ENCODE peak calls at places on chromosomes 12 and 14, in four cellular contexts. M is fibroblast of lung, Z is fibroblast of pulmonary artery, W is WERI-Rb-1. O is an unnamed sample.

GRCh38 chr12:19530631-19531020 is 91.3 kb downstream of the AEBP2 start:
- DNase-seq in M (peak; percentile 55), W (no peak), Z (peak; percentile 53), O (no peak)

GRCh38 chr12:50922820-50923219 is 29.5 kb upstream of the HIGD1C start:
- DNase-seq in M (no peak), Z (peak; percentile 74), W (no peak), O (no peak)

GRCh38 chr12:12505544-12506501 is 56.8 kb downstream of the DUSP16 start:
- DNase-seq in W (no peak), Z (peak; percentile 47), M (peak; percentile 59), O (no peak)

GRCh38 chr12:100995771-100996170 is 201.2 kb downstream of the ANO4 start:
- DNase-seq in M (peak; percentile 70), Z (no peak), W (no peak), O (no peak)

GRCh38 chr14:97602438-97603117 is 805.4 kb downstream of the VRK1 start:
- DNase-seq in W (no peak), Z (no peak), M (no peak), O (no peak)

GRCh38 chr14:101103321-101103901 is 199.9 kb upstream of the RTL1 start:
- DNase-seq in Z (no peak), M (no peak), W (no peak), O (no peak)

GRCh38 chr12:91506461-91506860 is 323.8 kb upstream of the DCN start:
- DNase-seq in W (no peak), M (no peak), Z (no peak), O (no peak)

GRCh38 chr12:22283006-22283506 is 51.5 kb downstream of the ST8SIA1 start:
- DNase-seq in M (peak; percentile 92), W (no peak), Z (peak; percentile 92), O (no peak)

GRCh38 chr14:104742586-104743455 is 10.1 kb upstream of the SIVA1 start:
- DNase-seq in Z (no peak), W (no peak), M (no peak), O (no peak)

GRCh38 chr12:110270125-110270962 is 10.7 kb upstream of the ATP2A2 start:
- DNase-seq in W (peak; percentile 86), M (peak; percentile 51), Z (peak; percentile 70), O (no peak)

GRCh38 chr12:16362550-16362949 is 15.1 kb downstream of the MGST1 start:
- DNase-seq in W (no peak), Z (no peak), M (no peak), O (no peak)

GRCh38 chr12:27619308-27619707 is 76.9 kb upstream of the REP15 start:
- DNase-seq in Z (peak; percentile 89), M (peak; percentile 92), W (no peak), O (no peak)

GRCh38 chr12:77152623-77153193 is 87.3 kb upstream of the E2F7 start:
- DNase-seq in Z (peak; percentile 76), M (peak; percentile 57), W (no peak), O (no peak)

GRCh38 chr14:64761441-64762043 is 57.3 kb downstream of the PLEKHG3 start:
- DNase-seq in Z (no peak), M (no peak), W (no peak), O (no peak)

GRCh38 chr14:97705107-97705506 is 907.9 kb downstream of the VRK1 start:
- DNase-seq in Z (no peak), W (no peak), M (no peak), O (no peak)

GRCh38 chr12:16352481-16352880 is 5.0 kb downstream of the MGST1 start:
- DNase-seq in Z (peak; percentile 81), M (peak; percentile 87), W (no peak), O (no peak)

GRCh38 chr12:3204716-3205617 is 127.8 kb downstream of the TSPAN9 start:
- DNase-seq in Z (no peak), W (peak; percentile 86), M (no peak), O (no peak)

GRCh38 chr14:51774209-51774608 is 86.2 kb upstream of the GNG2 start:
- DNase-seq in W (no peak), M (no peak), Z (no peak), O (no peak)

GRCh38 chr14:22466520-22466919 is 122.5 kb downstream of the DAD1 start:
- DNase-seq in Z (no peak), W (no peak), M (peak; percentile 52), O (no peak)